ENCODE peak calls at places on chromosomes 16 and 17, in ten cellular contexts. I is amygdala; M is cerebellum; U is GM13976; G is GM23248; K is NCI-H460; D is stromal cell of bone marrow; R is GM19239; L is stimulated activated CD8-positive, alpha-beta memory T cell treated with anti-CD3 and anti-CD28 coated beads, Interleukin-15, amount 100 ng/mL, for 24 hours; O is HCT116. N is an unnamed sample.

GRCh38 chr17:31448467-31449077 is 57.1 kb downstream of the RAB11FIP4 start:
- DNase-seq in I (no peak), M (no peak), U (no peak), G (peak), K (no peak), D (peak), R (no peak), L (no peak), O (no peak), N (no peak)

GRCh38 chr17:4836221-4836620 is 3.1 kb downstream of the MINK1 start:
- DNase-seq in I (no peak), M (no peak), U (no peak), G (no peak), K (no peak), D (no peak), R (no peak), L (no peak), O (no peak), N (no peak)

GRCh38 chr17:3888343-3889171 is 4.3 kb downstream of the CAMKK1 start:
- DNase-seq in I (peak), M (peak), U (no peak), G (peak), K (peak), D (peak), R (no peak), L (no peak), O (peak), N (no peak)

GRCh38 chr16:8686031-8686621 is 11.7 kb downstream of the ABAT start:
- DNase-seq in I (peak), M (peak), U (no peak), G (no peak), K (no peak), D (no peak), R (no peak), L (no peak), O (no peak), N (no peak)

GRCh38 chr17:47652570-47652969 is 2.9 kb downstream of the KPNB1 start:
- DNase-seq in I (no peak), M (no peak), U (no peak), G (peak), K (no peak), D (no peak), R (no peak), L (no peak), O (no peak), N (no peak)

GRCh38 chr17:72273301-72274056 is 152.7 kb downstream of the SOX9 start:
- DNase-seq in I (no peak), M (no peak), U (no peak), G (no peak), K (no peak), D (no peak), R (no peak), L (no peak), O (no peak), N (no peak)

GRCh38 chr16:53258809-53259208 is 175.5 kb upstream of the RBL2 start:
- DNase-seq in I (no peak), M (no peak), U (no peak), G (no peak), K (no peak), D (no peak), R (no peak), L (no peak), O (no peak), N (no peak)

GRCh38 chr16:17389392-17389791 is 81.4 kb downstream of the XYLT1 start:
- DNase-seq in I (no peak), M (no peak), U (no peak), G (peak), K (no peak), D (no peak), R (no peak), L (no peak), O (no peak), N (no peak)

GRCh38 chr17:80832266-80832676 is 159.4 kb upstream of the CHMP6 start:
- DNase-seq in I (peak), M (peak), U (no peak), G (peak), K (peak), D (peak), R (no peak), L (no peak), O (no peak), N (no peak)

GRCh38 chr16:86212706-86213426 is 297.5 kb upstream of the FOXF1 start:
- DNase-seq in I (no peak), M (no peak), U (no peak), G (no peak), K (no peak), D (no peak), R (no peak), L (no peak), O (no peak), N (no peak)

GRCh38 chr16:57519796-57520360 is 16.5 kb downstream of the CCDC102A start:
- DNase-seq in I (peak), M (peak), U (peak), G (peak), K (peak), D (peak), R (peak), L (peak), O (peak), N (peak)

GRCh38 chr17:40363480-40363838 is 1.1 kb downstream of the GJD3 start:
- DNase-seq in I (no peak), M (no peak), U (no peak), G (peak), K (no peak), D (no peak), R (no peak), L (no peak), O (no peak), N (no peak)

GRCh38 chr17:77814091-77814772 is 144.3 kb upstream of the TNRC6C start:
- DNase-seq in I (no peak), M (peak), U (no peak), G (no peak), K (no peak), D (no peak), R (no peak), L (no peak), O (no peak), N (no peak)

GRCh38 chr17:56819431-56820145 is 14.1 kb downstream of the C17orf67 start:
- DNase-seq in I (peak), M (peak), U (peak), G (peak), K (peak), D (peak), R (peak), L (peak), O (peak), N (peak)

GRCh38 chr17:67322039-67322787 is 44.2 kb downstream of the PSMD12 start:
- DNase-seq in I (no peak), M (no peak), U (no peak), G (no peak), K (no peak), D (no peak), R (no peak), L (no peak), O (no peak), N (no peak)

GRCh38 chr17:73586921-73587680 is 57.1 kb downstream of the SDK2 start:
- DNase-seq in I (no peak), M (no peak), U (no peak), G (peak), K (peak), D (no peak), R (no peak), L (no peak), O (peak), N (peak)

GRCh38 chr16:4860727-4861342 is 13.6 kb downstream of the UBN1 start:
- DNase-seq in I (no peak), M (peak), U (no peak), G (no peak), K (no peak), D (no peak), R (no peak), L (no peak), O (no peak), N (no peak)

GRCh38 chr17:37388266-37388665 is 12.5 kb downstream of the C17orf78 start:
- DNase-seq in I (no peak), M (no peak), U (no peak), G (peak), K (no peak), D (peak), R (no peak), L (no peak), O (no peak), N (no peak)